ENCODE peak calls at places on chromosomes 11 and 22, in six cellular contexts. One of them, this sample, is unnamed.

GRCh38 chr11:85595285-85595884 is 31.8 kb downstream of the DLG2 start:
- DNase-seq in lower lobe of right lung: no peak
- DNase-seq in lung: no peak
- DNase-seq in CD4-positive, alpha-beta T cell: no peak
- DNase-seq in fibroblast of mammary gland: peak
- DNase-seq in BJ: peak
- DNase-seq in this sample: no peak

GRCh38 chr11:130478204-130478701 is 29.8 kb downstream of the ADAMTS15 start:
- DNase-seq in lower lobe of right lung: no peak
- DNase-seq in BJ: peak
- DNase-seq in lung: peak
- DNase-seq in fibroblast of mammary gland: peak
- DNase-seq in CD4-positive, alpha-beta T cell: no peak
- DNase-seq in this sample: peak

GRCh38 chr22:41682033-41682807 is 6.4 kb downstream of the SNU13 start:
- DNase-seq in CD4-positive, alpha-beta T cell: peak
- DNase-seq in fibroblast of mammary gland: peak
- DNase-seq in lower lobe of right lung: peak
- DNase-seq in BJ: no peak
- DNase-seq in lung: peak
- DNase-seq in this sample: peak

GRCh38 chr11:11856638-11857037 is 14.9 kb downstream of the USP47 start:
- DNase-seq in lower lobe of right lung: no peak
- DNase-seq in CD4-positive, alpha-beta T cell: no peak
- DNase-seq in lung: no peak
- DNase-seq in BJ: no peak
- DNase-seq in fibroblast of mammary gland: no peak
- DNase-seq in this sample: no peak

GRCh38 chr11:37370817-37371216 is 772.8 kb upstream of the RAG2 start:
- DNase-seq in BJ: no peak
- DNase-seq in fibroblast of mammary gland: no peak
- DNase-seq in lung: no peak
- DNase-seq in CD4-positive, alpha-beta T cell: no peak
- DNase-seq in lower lobe of right lung: no peak
- DNase-seq in this sample: no peak

GRCh38 chr11:14308114-14308896 is 50.7 kb downstream of the RRAS2 start:
- DNase-seq in CD4-positive, alpha-beta T cell: no peak
- DNase-seq in BJ: no peak
- DNase-seq in lung: no peak
- DNase-seq in fibroblast of mammary gland: peak
- DNase-seq in lower lobe of right lung: no peak
- DNase-seq in this sample: no peak

GRCh38 chr22:30023099-30023498 is 57.2 kb upstream of the HORMAD2 start:
- DNase-seq in lung: no peak
- DNase-seq in CD4-positive, alpha-beta T cell: no peak
- DNase-seq in BJ: no peak
- DNase-seq in lower lobe of right lung: no peak
- DNase-seq in fibroblast of mammary gland: peak
- DNase-seq in this sample: no peak

GRCh38 chr11:126627376-126627775 is 271.9 kb downstream of the ST3GAL4 start:
- DNase-seq in lung: no peak
- DNase-seq in CD4-positive, alpha-beta T cell: no peak
- DNase-seq in fibroblast of mammary gland: no peak
- DNase-seq in BJ: no peak
- DNase-seq in lower lobe of right lung: no peak
- DNase-seq in this sample: no peak

GRCh38 chr11:114771172-114771571 is 92.8 kb downstream of the NXPE2 start:
- DNase-seq in fibroblast of mammary gland: no peak
- DNase-seq in BJ: no peak
- DNase-seq in lower lobe of right lung: no peak
- DNase-seq in CD4-positive, alpha-beta T cell: no peak
- DNase-seq in lung: no peak
- DNase-seq in this sample: no peak

GRCh38 chr11:114775849-114776621 is 97.7 kb downstream of the NXPE2 start:
- DNase-seq in BJ: no peak
- DNase-seq in fibroblast of mammary gland: no peak
- DNase-seq in lung: no peak
- DNase-seq in lower lobe of right lung: no peak
- DNase-seq in CD4-positive, alpha-beta T cell: no peak
- DNase-seq in this sample: no peak

GRCh38 chr11:114773541-114774338 is 95.4 kb downstream of the NXPE2 start:
- DNase-seq in lung: no peak
- DNase-seq in BJ: no peak
- DNase-seq in lower lobe of right lung: no peak
- DNase-seq in CD4-positive, alpha-beta T cell: no peak
- DNase-seq in fibroblast of mammary gland: no peak
- DNase-seq in this sample: no peak

GRCh38 chr11:114776956-114777355 is 98.6 kb downstream of the NXPE2 start:
- DNase-seq in lung: no peak
- DNase-seq in BJ: no peak
- DNase-seq in lower lobe of right lung: no peak
- DNase-seq in fibroblast of mammary gland: no peak
- DNase-seq in CD4-positive, alpha-beta T cell: no peak
- DNase-seq in this sample: no peak

GRCh38 chr11:114774599-114775365 is 96.5 kb downstream of the NXPE2 start:
- DNase-seq in fibroblast of mammary gland: no peak
- DNase-seq in BJ: no peak
- DNase-seq in lung: peak
- DNase-seq in lower lobe of right lung: no peak
- DNase-seq in CD4-positive, alpha-beta T cell: no peak
- DNase-seq in this sample: peak
- TF ChIP-seq CTCF in fibroblast of mammary gland: peak
- TF ChIP-seq CTCF in BJ: peak
- TF ChIP-seq CTCF in lung: peak
- TF ChIP-seq CTCF in lower lobe of right lung: peak
- TF ChIP-seq CTCF in CD4-positive, alpha-beta T cell: no peak
- TF ChIP-seq CTCF in this sample: peak

DNA sequence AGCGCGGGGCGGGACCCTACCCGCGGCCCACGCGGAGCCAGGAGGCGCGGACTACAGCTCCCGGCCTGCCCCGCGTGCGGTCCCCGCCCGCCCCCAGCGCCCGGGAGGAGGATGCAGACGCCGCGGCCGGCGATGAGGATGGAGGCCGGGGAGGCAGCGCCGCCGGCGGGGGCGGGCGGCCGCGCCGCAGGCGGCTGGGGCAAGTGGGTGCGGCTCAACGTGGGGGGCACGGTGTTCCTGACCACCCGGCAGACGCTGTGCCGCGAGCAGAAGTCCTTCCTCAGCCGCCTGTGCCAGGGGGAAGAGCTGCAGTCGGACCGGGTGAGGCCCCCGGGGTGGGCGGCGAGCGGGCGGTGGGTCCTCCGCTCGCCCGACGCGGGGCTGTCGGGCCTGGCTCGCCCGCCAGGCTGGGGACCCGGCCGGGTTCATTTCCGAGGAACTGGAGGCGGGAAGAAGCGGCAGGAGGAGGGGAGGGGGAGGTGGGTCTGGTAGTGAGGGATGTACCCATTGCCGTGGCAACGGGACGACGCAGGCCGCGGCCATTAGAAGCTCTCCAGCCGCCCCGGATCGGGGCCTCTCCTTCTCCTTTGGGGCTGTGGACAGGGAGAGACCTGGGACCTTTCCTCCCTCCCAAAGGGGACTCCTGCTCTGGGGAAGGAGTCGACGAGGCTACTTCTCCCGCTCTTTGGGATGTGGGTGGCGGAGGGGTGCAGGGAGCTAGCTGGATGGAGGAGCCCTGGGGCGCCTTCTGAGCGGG is at the start of gene KCTD17:
- DNase-seq in lung: peak
- DNase-seq in BJ: no peak
- DNase-seq in fibroblast of mammary gland: peak
- DNase-seq in CD4-positive, alpha-beta T cell: peak
- DNase-seq in lower lobe of right lung: peak
- DNase-seq in this sample: peak
- TF ChIP-seq CTCF in lung: no peak
- TF ChIP-seq CTCF in BJ: no peak
- TF ChIP-seq CTCF in fibroblast of mammary gland: no peak
- TF ChIP-seq CTCF in CD4-positive, alpha-beta T cell: no peak
- TF ChIP-seq CTCF in lower lobe of right lung: no peak
- TF ChIP-seq CTCF in this sample: no peak

GRCh38 chr11:31995525-31996123 is 95.2 kb upstream of the RCN1 start:
- DNase-seq in fibroblast of mammary gland: no peak
- DNase-seq in lower lobe of right lung: no peak
- DNase-seq in lung: no peak
- DNase-seq in BJ: no peak
- DNase-seq in CD4-positive, alpha-beta T cell: no peak
- DNase-seq in this sample: no peak

GRCh38 chr11:31995031-31995430 is 95.8 kb upstream of the RCN1 start:
- DNase-seq in CD4-positive, alpha-beta T cell: no peak
- DNase-seq in fibroblast of mammary gland: no peak
- DNase-seq in BJ: no peak
- DNase-seq in lower lobe of right lung: no peak
- DNase-seq in lung: no peak
- DNase-seq in this sample: no peak

GRCh38 chr11:31996159-31996881 is 94.6 kb upstream of the RCN1 start:
- DNase-seq in BJ: no peak
- DNase-seq in CD4-positive, alpha-beta T cell: no peak
- DNase-seq in lung: no peak
- DNase-seq in fibroblast of mammary gland: no peak
- DNase-seq in lower lobe of right lung: no peak
- DNase-seq in this sample: no peak

GRCh38 chr11:32002311-32002710 is 88.6 kb upstream of the RCN1 start:
- DNase-seq in lung: no peak
- DNase-seq in lower lobe of right lung: no peak
- DNase-seq in CD4-positive, alpha-beta T cell: no peak
- DNase-seq in fibroblast of mammary gland: no peak
- DNase-seq in BJ: no peak
- DNase-seq in this sample: no peak

DNA sequence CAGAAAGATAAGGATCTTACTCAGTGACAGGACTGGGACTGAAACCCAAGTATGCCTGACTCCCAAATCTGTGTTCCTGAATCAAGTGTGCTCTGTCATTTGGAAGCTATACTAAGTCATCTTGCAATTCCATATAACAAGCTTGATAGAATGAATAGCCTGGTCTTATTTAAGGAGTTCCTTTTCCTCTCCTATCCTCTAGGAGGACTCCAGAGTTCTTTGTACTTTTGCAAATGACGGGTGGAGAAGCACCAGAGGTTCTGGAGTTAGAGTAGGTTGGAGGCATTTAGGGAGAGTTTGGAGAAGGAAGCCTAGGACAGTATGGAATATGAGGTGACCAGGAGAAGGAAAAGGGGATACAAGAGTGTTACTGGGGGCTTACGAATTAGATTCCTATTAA is 92.9 kb upstream of the RCN1 start:
- DNase-seq in fibroblast of mammary gland: no peak
- DNase-seq in lung: no peak
- DNase-seq in BJ: no peak
- DNase-seq in lower lobe of right lung: no peak
- DNase-seq in CD4-positive, alpha-beta T cell: no peak
- DNase-seq in this sample: no peak
- TF ChIP-seq CTCF in fibroblast of mammary gland: peak
- TF ChIP-seq CTCF in lung: no peak
- TF ChIP-seq CTCF in BJ: no peak
- TF ChIP-seq CTCF in lower lobe of right lung: no peak
- TF ChIP-seq CTCF in CD4-positive, alpha-beta T cell: no peak
- TF ChIP-seq CTCF in this sample: no peak

GRCh38 chr22:35230839-35231584 is 26.3 kb upstream of the HMGXB4 start:
- DNase-seq in fibroblast of mammary gland: no peak
- DNase-seq in BJ: no peak
- DNase-seq in lower lobe of right lung: no peak
- DNase-seq in CD4-positive, alpha-beta T cell: no peak
- DNase-seq in lung: no peak
- DNase-seq in this sample: no peak
- TF ChIP-seq CTCF in fibroblast of mammary gland: no peak
- TF ChIP-seq CTCF in BJ: no peak
- TF ChIP-seq CTCF in lower lobe of right lung: no peak
- TF ChIP-seq CTCF in CD4-positive, alpha-beta T cell: no peak
- TF ChIP-seq CTCF in lung: no peak
- TF ChIP-seq CTCF in this sample: no peak

This sample was measured in pancreas.